ENCODE peak calls at places on chromosome 5, in eight cellular contexts. G is GM23338, O is mucosa of descending colon, K is A549, Z is BJ, S is body of pancreas, L is fibroblast of the aortic adventitia, F is esophagus squamous epithelium. N is an unnamed sample.

GRCh38 chr5:28748446-28748845 is 1710.1 kb upstream of the CDH9 start:
- DNase-seq in G (no peak), O (no peak), K (no peak), Z (no peak), S (no peak), L (no peak), F (no peak), N (no peak)

GRCh38 chr5:132839426-132840301 is 9.2 kb upstream of the SHROOM1 start:
- DNase-seq in G (no peak), O (no peak), K (no peak), Z (no peak), S (no peak), L (peak; percentile 82), F (no peak), N (no peak)

GRCh38 chr5:93381057-93381456 is 200.0 kb downstream of the NR2F1-AS1 start:
- DNase-seq in G (no peak), O (no peak), K (no peak), Z (no peak), S (no peak), L (no peak), F (no peak), N (no peak)

GRCh38 chr5:91706785-91707520 is 323.8 kb upstream of the ARRDC3 start:
- DNase-seq in G (no peak), O (no peak), K (no peak), Z (no peak), S (no peak), L (peak; percentile 1), F (no peak), N (no peak)

GRCh38 chr5:132457371-132458225 is 33.0 kb downstream of the IRF1 start:
- DNase-seq in G (no peak), O (peak; percentile 46), K (no peak), Z (peak; percentile 62), S (peak; percentile 61), L (peak; percentile 81), F (no peak), N (no peak)

GRCh38 chr5:177313561-177314259 is 2.0 kb upstream of the MXD3 start:
- DNase-seq in G (no peak), O (peak; percentile 25), K (no peak), Z (no peak), S (no peak), L (no peak), F (no peak), N (no peak)

GRCh38 chr5:93723005-93723404 is 18.4 kb downstream of the POU5F2 start:
- DNase-seq in G (no peak), O (no peak), K (no peak), Z (no peak), S (no peak), L (no peak), F (no peak), N (no peak)

GRCh38 chr5:180114304-180115003 is 42.9 kb upstream of the RNF130 start:
- DNase-seq in G (no peak), O (peak; percentile 4), K (no peak), Z (no peak), S (no peak), L (no peak), F (no peak), N (no peak)

GRCh38 chr5:8993031-8993430 is 552.8 kb downstream of the SEMA5A start:
- DNase-seq in G (peak; percentile 70), O (no peak), K (peak; percentile 4), Z (no peak), S (no peak), L (peak; percentile 25), F (no peak), N (no peak)

GRCh38 chr5:43300112-43300511 is 13.1 kb downstream of the HMGCS1 start:
- DNase-seq in G (no peak), O (no peak), K (no peak), Z (no peak), S (no peak), L (no peak), F (no peak), N (no peak)

GRCh38 chr5:112863549-112863948 is 2.5 kb downstream of the SRP19 start:
- DNase-seq in G (no peak), O (no peak), K (no peak), Z (no peak), S (peak; percentile 71), L (no peak), F (no peak), N (no peak)

GRCh38 chr5:173829826-173830225 is 58.3 kb upstream of the CPEB4 start:
- DNase-seq in G (no peak), O (no peak), K (peak; percentile 26), Z (no peak), S (no peak), L (no peak), F (no peak), N (no peak)

GRCh38 chr5:81986126-81986525 is 14.3 kb downstream of the ATG10 start:
- DNase-seq in G (no peak), O (no peak), K (no peak), Z (no peak), S (no peak), L (no peak), F (no peak), N (no peak)

GRCh38 chr5:179368016-179368805 is 22.9 kb upstream of the ADAMTS2 start:
- DNase-seq in G (no peak), O (no peak), K (no peak), Z (no peak), S (no peak), L (no peak), F (no peak), N (peak; percentile 26)

GRCh38 chr5:178530526-178530925 is 59.7 kb downstream of the COL23A1 start:
- DNase-seq in G (no peak), O (no peak), K (no peak), Z (no peak), S (no peak), L (no peak), F (no peak), N (no peak)

DNA sequence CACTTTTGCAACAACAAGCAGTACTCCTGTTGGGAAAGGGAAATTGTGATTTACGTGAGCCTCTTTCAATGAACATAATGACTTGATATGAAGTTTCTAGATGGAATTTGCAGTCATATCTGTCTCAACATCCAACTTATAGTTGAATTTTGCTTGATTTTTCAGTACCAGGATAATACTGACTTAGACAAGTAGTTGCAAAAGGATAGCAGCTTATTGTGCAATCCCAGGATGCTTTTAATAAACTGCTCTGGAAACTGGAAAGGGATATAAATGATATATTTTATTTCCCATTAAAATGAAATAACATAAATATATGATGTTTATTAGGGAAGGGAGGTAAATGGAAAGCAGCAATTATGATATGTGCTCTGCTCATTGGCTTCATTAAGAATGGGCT is 174.4 kb upstream of the RGMB start:
- DNase-seq in G (no peak), O (no peak), K (no peak), Z (no peak), S (no peak), L (peak; percentile 28), F (no peak), N (no peak)
- TF ChIP-seq CTCF in G (no peak), O (no peak), K (no peak), Z (no peak), S (no peak), L (no peak), F (no peak), N (no peak)

GRCh38 chr5:39106332-39106731 is 32.1 kb upstream of the RICTOR start:
- DNase-seq in G (no peak), O (no peak), K (peak; percentile 43), Z (no peak), S (no peak), L (peak; percentile 40), F (no peak), N (no peak)
- TF ChIP-seq CTCF in G (no peak), O (no peak), K (peak; percentile 69), Z (peak; percentile 36), S (no peak), L (peak; percentile 45), F (no peak), N (no peak)

DNA sequence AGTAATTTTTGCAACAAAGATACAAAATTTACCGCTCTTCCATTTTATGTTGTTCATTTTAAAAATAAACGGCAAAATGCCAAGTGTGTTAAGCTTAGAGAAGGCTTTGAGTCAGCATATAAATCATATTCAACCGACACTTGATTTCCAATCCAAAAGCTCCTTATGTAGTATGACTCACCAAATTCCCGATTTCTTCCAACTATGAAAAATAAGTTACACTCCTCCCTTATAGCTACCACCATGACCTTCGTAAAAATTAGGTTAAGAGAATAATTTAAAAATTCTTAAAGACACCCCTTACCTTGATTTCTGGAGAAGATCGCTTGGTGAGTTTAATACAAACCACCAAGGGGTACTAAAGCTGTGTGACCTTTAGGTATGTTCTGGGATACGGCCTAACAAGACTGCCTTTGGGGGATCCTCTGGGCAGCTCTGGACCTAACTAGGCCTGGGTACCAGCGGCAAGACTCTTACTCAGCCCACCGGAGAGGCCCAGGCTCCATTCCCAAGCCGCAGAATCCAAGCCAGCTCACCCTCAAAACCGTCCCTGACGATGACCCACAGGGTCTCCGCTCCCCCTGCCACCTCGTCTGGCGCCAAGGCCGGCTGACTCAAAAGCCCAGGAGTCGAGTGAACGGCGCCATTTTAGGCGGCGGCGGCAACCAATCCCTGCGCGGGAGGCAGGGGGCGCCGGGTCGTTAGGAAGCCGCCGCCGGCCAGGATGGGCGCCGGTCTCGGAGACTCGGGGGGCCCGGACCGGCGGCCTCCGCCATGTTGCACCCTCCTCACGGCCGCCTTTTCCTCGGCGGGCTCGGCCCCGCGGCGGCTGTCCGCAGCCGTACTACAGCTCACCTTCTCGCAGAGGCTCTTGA is 731 bp downstream of the PPP2CA start:
- DNase-seq in G (peak; percentile 90), O (peak; percentile 75), K (peak; percentile 61), Z (no peak), S (peak; percentile 57), L (peak; percentile 89), F (no peak), N (peak; percentile 60)
- TF ChIP-seq CTCF in G (peak; percentile 28), O (no peak), K (no peak), Z (peak; percentile 30), S (peak; percentile 28), L (no peak), F (no peak), N (peak; percentile 39)

DNA sequence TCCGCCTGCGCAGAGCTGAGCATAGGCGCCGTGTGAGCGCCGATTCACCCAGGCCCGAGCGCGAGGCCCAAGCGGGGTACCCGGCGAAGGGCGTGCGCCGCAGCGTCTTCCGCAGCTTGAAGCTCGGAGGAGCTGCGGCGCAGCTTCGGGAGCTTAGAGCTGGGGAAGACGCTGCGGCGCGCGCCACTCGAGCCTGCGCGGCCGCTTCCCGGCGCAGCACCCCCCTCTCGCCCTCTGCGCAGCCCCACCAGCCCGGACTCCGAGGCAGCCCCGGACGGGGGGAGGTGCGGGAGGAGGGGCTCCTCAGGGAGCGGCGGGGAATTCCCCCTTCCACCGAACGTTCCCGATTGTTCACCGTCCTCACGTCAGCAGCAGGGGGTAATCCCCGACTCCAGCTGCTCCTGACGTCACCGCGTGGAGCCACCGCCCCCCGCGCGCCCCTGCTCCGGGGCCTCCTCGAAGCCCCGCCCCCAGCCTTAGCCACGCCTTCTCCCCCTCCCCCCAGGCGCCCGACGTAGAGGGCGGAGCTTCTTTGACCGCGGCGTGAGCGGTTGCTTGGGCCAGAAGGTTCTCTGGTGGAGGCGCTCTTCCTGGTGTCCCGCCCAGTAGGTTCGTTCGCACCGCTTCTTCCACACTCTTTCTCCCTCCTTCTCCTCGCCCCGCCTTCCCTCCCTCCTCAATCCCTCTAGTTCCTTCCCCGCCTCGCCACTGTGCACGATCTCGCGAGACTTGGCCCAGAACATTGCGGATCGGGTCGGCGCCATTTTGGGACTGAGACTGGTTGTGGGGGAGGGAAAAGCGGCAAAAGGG is at the start of gene GPBP1:
- DNase-seq in G (peak; percentile 97), O (peak; percentile 98), K (peak; percentile 99), Z (peak; percentile 95), S (peak; percentile 99), L (peak; percentile 100), F (peak; percentile 90), N (peak; percentile 97)
- TF ChIP-seq CTCF in G (peak; percentile 14), O (no peak), K (no peak), Z (peak; percentile 6), S (peak; percentile 17), L (no peak), F (peak; percentile 23), N (peak; percentile 13)

N was measured in dorsolateral prefrontal cortex.